ENCODE peak calls at places on chromosomes 4 and X, in four cellular contexts. A is MM.1S, C is IMR-90, R is H9. V is an unnamed sample.

GRCh38 chr4:87220094-87220831 is at the start of gene KLHL8:
- DNase-seq in A (peak), C (peak), R (peak), V (peak)

GRCh38 chr4:182819751-182820150 is 97.4 kb downstream of the DCTD start:
- DNase-seq in A (no peak), C (no peak), R (no peak), V (peak)

GRCh38 chrX:46957299-46957698 is 45.1 kb downstream of the JADE3 start:
- DNase-seq in A (no peak), C (no peak), R (no peak), V (peak)

GRCh38 chrX:107547621-107548020 is 80.7 kb upstream of the PRPS1 start:
- DNase-seq in A (no peak), C (no peak), R (no peak), V (no peak)

GRCh38 chr4:137755033-137755471 is 222.8 kb upstream of the PCDH18 start:
- DNase-seq in A (no peak), C (peak), R (no peak), V (peak)

GRCh38 chr4:20317424-20317985 is 65.8 kb downstream of the SLIT2 start:
- DNase-seq in A (peak), C (no peak), R (no peak), V (no peak)

GRCh38 chrX:69424161-69424560 is 80.0 kb upstream of the NALF2 start:
- DNase-seq in A (no peak), C (peak), R (no peak), V (peak)

GRCh38 chr4:185624248-185624568 is 88.9 kb upstream of the PDLIM3 start:
- DNase-seq in A (no peak), C (no peak), R (no peak), V (peak)

GRCh38 chr4:8740666-8741395 is 130.8 kb downstream of the HMX1 start:
- DNase-seq in A (no peak), C (no peak), R (peak), V (no peak)

GRCh38 chr4:42458686-42459085 is 61.4 kb downstream of the SHISA3 start:
- DNase-seq in A (no peak), C (no peak), R (no peak), V (no peak)

GRCh38 chr4:7324651-7325121 is 110.0 kb downstream of the PSAPL1 start:
- DNase-seq in A (no peak), C (no peak), R (no peak), V (peak)

GRCh38 chr4:84324850-84325249 is 174.2 kb downstream of the NKX6-1 start:
- DNase-seq in A (no peak), C (no peak), R (no peak), V (no peak)

GRCh38 chr4:157722146-157722545 is 450.7 kb downstream of the GASK1B start:
- DNase-seq in A (no peak), C (no peak), R (no peak), V (no peak)

GRCh38 chrX:1305411-1305810 is 31.2 kb upstream of the IL3RA start:
- DNase-seq in A (no peak), C (no peak), R (no peak), V (no peak)

GRCh38 chrX:85930099-85930498 is 117.3 kb downstream of the CHM start:
- DNase-seq in A (no peak), C (no peak), R (no peak), V (no peak)

GRCh38 chr4:186770446-186771175 is 47.0 kb upstream of the FAT1 start:
- DNase-seq in A (no peak), C (peak), R (no peak), V (no peak)

GRCh38 chr4:8419222-8420041 is 21.1 kb downstream of the ACOX3 start:
- DNase-seq in A (no peak), C (peak), R (no peak), V (no peak)

GRCh38 chrX:103805860-103806259 is 26.2 kb downstream of the RAB9B start:
- DNase-seq in A (no peak), C (no peak), R (no peak), V (no peak)
- TF ChIP-seq CTCF in A (no peak), C (no peak), R (no peak), V (no peak)

GRCh38 chrX:2425281-2426071 is 75.3 kb downstream of the DHRSX start:
- DNase-seq in A (no peak), C (no peak), R (peak), V (no peak)

GRCh38 chrX:2427737-2428136 is 73.0 kb downstream of the DHRSX start:
- DNase-seq in A (no peak), C (no peak), R (no peak), V (no peak)

GRCh38 chrX:2427147-2427546 is 73.6 kb downstream of the DHRSX start:
- DNase-seq in A (no peak), C (no peak), R (no peak), V (peak)

GRCh38 chrX:2424317-2424716 is 76.5 kb downstream of the DHRSX start:
- DNase-seq in A (no peak), C (no peak), R (no peak), V (peak)

GRCh38 chrX:2426289-2426882 is 74.4 kb downstream of the DHRSX start:
- DNase-seq in A (no peak), C (no peak), R (no peak), V (no peak)
- H3K4me2 ChIP-seq in A (no peak), C (no peak), R (no peak), V (no peak)

GRCh38 chrX:72566448-72566847 is 6.2 kb downstream of the HDAC8 start:
- DNase-seq in A (no peak), C (no peak), R (no peak), V (no peak)

GRCh38 chrX:72572248-72573157 is at the start of gene HDAC8:
- DNase-seq in A (peak), C (peak), R (peak), V (peak)

GRCh38 chrX:72573158-72573511 is 492 bp upstream of the HDAC8 start:
- DNase-seq in A (no peak), C (no peak), R (no peak), V (no peak)

GRCh38 chrX:72568406-72569092 is 4.1 kb downstream of the HDAC8 start:
- DNase-seq in A (no peak), C (peak), R (no peak), V (peak)

DNA sequence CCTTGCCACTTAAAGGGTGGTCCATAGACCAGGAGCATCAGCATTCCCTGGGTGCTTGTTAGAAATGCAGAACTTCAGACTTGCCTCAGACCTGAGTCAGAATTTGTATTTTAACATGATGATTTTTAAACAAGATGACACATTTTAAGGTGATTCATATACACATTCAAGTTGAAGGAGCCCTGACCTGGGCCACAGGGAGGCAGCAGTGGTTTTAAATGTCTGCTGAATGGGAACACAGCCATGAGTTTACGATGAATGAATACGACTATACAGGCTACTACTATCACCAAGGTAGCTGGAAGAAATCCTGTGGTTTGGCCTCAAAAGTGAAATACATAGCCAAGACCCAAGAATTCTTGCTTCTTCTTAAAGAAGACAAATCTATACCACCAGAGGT is 2.9 kb downstream of the HDAC8 start:
- DNase-seq in A (no peak), C (peak), R (no peak), V (no peak)
- TF ChIP-seq CTCF in A (no peak), C (peak), R (no peak), V (peak)

GRCh38 chr4:38328963-38329729 is 334.9 kb upstream of the KLF3 start:
- DNase-seq in A (no peak), C (no peak), R (no peak), V (no peak)
- H3K4me2 ChIP-seq in A (no peak), C (no peak), R (no peak), V (no peak)

DNA sequence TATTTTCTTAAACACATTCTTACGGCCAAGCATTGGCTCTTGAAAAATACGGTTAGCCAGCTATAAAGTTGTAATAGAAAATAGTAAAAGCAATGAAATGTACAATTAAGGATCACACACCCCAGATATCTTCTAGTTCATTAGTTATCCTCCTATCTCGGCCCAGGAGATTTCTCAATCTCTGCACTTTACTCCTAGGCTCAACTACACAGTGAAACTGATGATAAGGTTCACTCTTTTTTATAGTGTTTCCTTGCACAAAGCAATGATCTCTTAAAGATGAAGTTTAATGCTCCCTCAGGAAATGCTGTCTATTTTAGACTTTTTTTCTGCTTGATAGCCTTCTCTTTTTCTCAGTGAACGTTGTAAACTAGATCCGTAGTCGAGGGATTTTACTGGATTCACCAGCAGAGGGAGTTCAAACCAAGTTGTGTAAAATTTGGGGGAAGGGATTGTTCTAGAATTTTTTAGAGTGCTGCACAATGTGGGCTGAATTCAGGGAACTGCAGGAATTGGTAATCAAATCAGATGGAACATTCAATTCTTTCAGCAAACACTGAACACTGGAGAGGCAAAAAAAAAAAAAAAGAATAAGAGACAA is 269.5 kb downstream of the GBA3 start:
- DNase-seq in A (peak), C (peak), R (no peak), V (peak)
- TF ChIP-seq CTCF in A (peak), C (peak), R (peak), V (peak)

DNA sequence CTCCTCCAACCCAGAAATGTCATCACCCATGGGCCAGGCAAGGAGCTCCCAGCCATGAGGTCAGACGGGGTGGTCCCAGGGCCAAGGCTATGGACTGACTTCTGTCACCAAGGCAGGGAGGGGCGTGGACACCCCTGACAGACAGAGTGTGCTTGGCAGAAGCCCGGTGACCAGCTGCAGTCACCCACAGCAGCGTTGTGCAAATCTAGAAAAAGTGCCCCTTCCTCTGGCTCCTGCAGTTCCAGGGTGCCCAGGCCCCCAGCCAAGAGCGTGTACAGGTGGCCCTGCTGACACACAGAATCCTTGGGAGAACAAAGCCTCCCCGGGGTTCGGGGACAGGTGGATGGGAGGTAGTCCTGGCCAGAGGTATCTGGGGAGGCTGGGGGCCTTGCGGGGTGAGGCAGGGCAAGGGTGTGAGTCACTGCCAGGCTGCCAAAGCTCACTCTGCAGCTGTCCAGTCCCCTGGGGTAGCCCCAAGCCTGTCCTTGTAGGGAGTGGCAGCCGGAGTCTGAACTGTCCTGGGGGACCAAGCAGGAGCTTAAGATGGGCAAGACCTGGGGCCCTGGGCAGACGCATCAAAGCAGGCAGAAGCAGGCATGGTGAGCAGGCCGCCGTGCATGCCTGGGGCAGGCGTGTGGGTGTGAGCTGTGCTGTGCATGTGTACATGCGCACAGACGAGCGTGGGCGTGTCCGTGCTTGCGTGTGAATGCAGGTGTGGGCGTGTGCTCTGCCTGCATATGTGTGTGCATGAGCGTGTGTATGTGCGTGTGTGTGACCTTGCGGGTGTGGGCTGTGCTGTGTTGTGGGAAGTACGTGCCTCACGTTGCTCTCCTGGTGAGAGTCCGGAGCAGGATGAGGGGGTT is 3.3 kb downstream of the MYL5 start:
- DNase-seq in A (no peak), C (no peak), R (peak), V (no peak)
- H3K4me2 ChIP-seq in A (no peak), C (no peak), R (no peak), V (no peak)

GRCh38 chrX:10038585-10038984 is 71.4 kb downstream of the CLDN34 start:
- DNase-seq in A (no peak), C (no peak), R (no peak), V (no peak)
- TF ChIP-seq CTCF in A (no peak), C (no peak), R (no peak), V (no peak)